ENCODE peak calls at places on chromosome 11, in four cellular contexts. One of them, this sample, is unnamed.

GRCh38 chr11:64299847-64300648 is at the start of gene CATSPERZ:
- DNase-seq in left kidney: peak
- DNase-seq in RKO: no peak
- DNase-seq in T-cell: peak
- DNase-seq in this sample: no peak

GRCh38 chr11:114059984-114060401 is 482 bp downstream of the ZBTB16 start:
- DNase-seq in T-cell: no peak
- DNase-seq in RKO: no peak
- DNase-seq in left kidney: no peak
- DNase-seq in this sample: peak

GRCh38 chr11:13206086-13206640 is 71.4 kb upstream of the BMAL1 start:
- DNase-seq in RKO: no peak
- DNase-seq in T-cell: no peak
- DNase-seq in left kidney: no peak
- DNase-seq in this sample: no peak

GRCh38 chr11:112884012-112884767 is 77.0 kb upstream of the NCAM1 start:
- DNase-seq in left kidney: no peak
- DNase-seq in T-cell: no peak
- DNase-seq in RKO: no peak
- DNase-seq in this sample: no peak

GRCh38 chr11:22426915-22427314 is 88.7 kb downstream of the SLC17A6 start:
- DNase-seq in RKO: no peak
- DNase-seq in left kidney: no peak
- DNase-seq in T-cell: no peak
- DNase-seq in this sample: no peak

GRCh38 chr11:46554205-46555162 is 39.3 kb downstream of the AMBRA1 start:
- DNase-seq in T-cell: no peak
- DNase-seq in left kidney: peak
- DNase-seq in RKO: peak
- DNase-seq in this sample: no peak

GRCh38 chr11:73693877-73694525 is 47.6 kb downstream of the PLEKHB1 start:
- DNase-seq in RKO: no peak
- DNase-seq in left kidney: no peak
- DNase-seq in T-cell: no peak
- DNase-seq in this sample: peak

GRCh38 chr11:34731596-34731995 is 110.7 kb downstream of the EHF start:
- DNase-seq in T-cell: no peak
- DNase-seq in left kidney: no peak
- DNase-seq in RKO: no peak
- DNase-seq in this sample: no peak

GRCh38 chr11:43681543-43681942 is 1.0 kb downstream of the HSD17B12 start:
- DNase-seq in RKO: peak
- DNase-seq in left kidney: peak
- DNase-seq in T-cell: no peak
- DNase-seq in this sample: peak

GRCh38 chr11:126310992-126311310 is 7.1 kb downstream of the DCPS start:
- DNase-seq in RKO: no peak
- DNase-seq in left kidney: no peak
- DNase-seq in T-cell: no peak
- DNase-seq in this sample: no peak

GRCh38 chr11:128308793-128309192 is 278.6 kb downstream of the ETS1 start:
- DNase-seq in RKO: no peak
- DNase-seq in left kidney: no peak
- DNase-seq in T-cell: no peak
- DNase-seq in this sample: no peak

GRCh38 chr11:7353100-7353499 is 101.4 kb downstream of the SYT9 start:
- DNase-seq in RKO: peak
- DNase-seq in left kidney: peak
- DNase-seq in T-cell: peak
- DNase-seq in this sample: peak

GRCh38 chr11:71283960-71284359 is 31.6 kb upstream of the SHANK2 start:
- DNase-seq in T-cell: no peak
- DNase-seq in left kidney: peak
- DNase-seq in RKO: no peak
- DNase-seq in this sample: no peak

GRCh38 chr11:16097543-16097942 is 258.8 kb downstream of the SOX6 start:
- DNase-seq in T-cell: no peak
- DNase-seq in RKO: no peak
- DNase-seq in left kidney: no peak
- DNase-seq in this sample: peak

GRCh38 chr11:68927280-68928107 is 23.8 kb downstream of the IGHMBP2 start:
- DNase-seq in RKO: no peak
- DNase-seq in T-cell: no peak
- DNase-seq in left kidney: no peak
- DNase-seq in this sample: no peak

GRCh38 chr11:72577271-72577681 is 96.9 kb downstream of the PDE2A start:
- DNase-seq in RKO: no peak
- DNase-seq in left kidney: no peak
- DNase-seq in T-cell: no peak
- DNase-seq in this sample: no peak

GRCh38 chr11:134047586-134047999 is 21.3 kb upstream of the JAM3 start:
- DNase-seq in T-cell: no peak
- DNase-seq in left kidney: no peak
- DNase-seq in RKO: no peak
- DNase-seq in this sample: no peak

GRCh38 chr11:122116591-122116990 is 576 bp upstream of the BLID start:
- DNase-seq in T-cell: no peak
- DNase-seq in RKO: no peak
- DNase-seq in left kidney: no peak
- DNase-seq in this sample: no peak

GRCh38 chr11:79708319-79708928 is 267.6 kb upstream of the TENM4 start:
- DNase-seq in RKO: peak
- DNase-seq in T-cell: no peak
- DNase-seq in left kidney: peak
- DNase-seq in this sample: peak

GRCh38 chr11:134504146-134504905 is 92.3 kb upstream of the B3GAT1 start:
- DNase-seq in T-cell: no peak
- DNase-seq in left kidney: no peak
- DNase-seq in RKO: no peak
- DNase-seq in this sample: no peak

GRCh38 chr11:1869427-1870325 is 16.8 kb downstream of the LSP1 start:
- DNase-seq in RKO: no peak
- DNase-seq in left kidney: no peak
- DNase-seq in T-cell: no peak
- DNase-seq in this sample: no peak

GRCh38 chr11:115941481-115941993 is 437.3 kb upstream of the CADM1 start:
- DNase-seq in RKO: peak
- DNase-seq in T-cell: no peak
- DNase-seq in left kidney: no peak
- DNase-seq in this sample: no peak

GRCh38 chr11:111329306-111330204 is 31.2 kb downstream of the POU2AF3 start:
- DNase-seq in T-cell: no peak
- DNase-seq in left kidney: no peak
- DNase-seq in RKO: no peak
- DNase-seq in this sample: peak

GRCh38 chr11:240315-240714 is 3.5 kb downstream of the PSMD13 start:
- DNase-seq in T-cell: no peak
- DNase-seq in RKO: no peak
- DNase-seq in left kidney: no peak
- DNase-seq in this sample: no peak

GRCh38 chr11:16607675-16608644 is 130.5 kb upstream of the C11orf58 start:
- DNase-seq in T-cell: no peak
- DNase-seq in left kidney: peak
- DNase-seq in RKO: no peak
- DNase-seq in this sample: peak

GRCh38 chr11:73838443-73839122 is 38.1 kb downstream of the COA4 start:
- DNase-seq in RKO: no peak
- DNase-seq in T-cell: no peak
- DNase-seq in left kidney: peak
- DNase-seq in this sample: no peak

GRCh38 chr11:106748059-106748458 is 270.2 kb downstream of the GUCY1A2 start:
- DNase-seq in left kidney: no peak
- DNase-seq in RKO: no peak
- DNase-seq in T-cell: no peak
- DNase-seq in this sample: no peak

GRCh38 chr11:2480874-2481220 is 36.0 kb downstream of the KCNQ1 start:
- DNase-seq in left kidney: no peak
- DNase-seq in T-cell: no peak
- DNase-seq in RKO: no peak
- DNase-seq in this sample: no peak

GRCh38 chr11:116852261-116853125 is 15.1 kb upstream of the APOA1 start:
- DNase-seq in RKO: no peak
- DNase-seq in T-cell: no peak
- DNase-seq in left kidney: peak
- DNase-seq in this sample: peak

GRCh38 chr11:131893103-131893502 is 522.7 kb downstream of the NTM start:
- DNase-seq in T-cell: no peak
- DNase-seq in RKO: no peak
- DNase-seq in left kidney: no peak
- DNase-seq in this sample: no peak

GRCh38 chr11:2807801-2808241 is 77.8 kb downstream of the CDKN1C start:
- DNase-seq in T-cell: no peak
- DNase-seq in RKO: no peak
- DNase-seq in left kidney: no peak
- DNase-seq in this sample: peak

GRCh38 chr11:76237914-76238313 is 31.6 kb upstream of the WNT11 start:
- DNase-seq in left kidney: peak
- DNase-seq in T-cell: no peak
- DNase-seq in RKO: peak
- DNase-seq in this sample: peak

GRCh38 chr11:70176940-70177689 is 26.0 kb upstream of the FADD start:
- DNase-seq in RKO: peak
- DNase-seq in T-cell: peak
- DNase-seq in left kidney: peak
- DNase-seq in this sample: peak

GRCh38 chr11:76598426-76598839 is 72.1 kb downstream of the LRRC32 start:
- DNase-seq in left kidney: peak
- DNase-seq in T-cell: no peak
- DNase-seq in RKO: peak
- DNase-seq in this sample: peak

GRCh38 chr11:68839953-68840641 is 1.6 kb downstream of the CPT1A start:
- DNase-seq in RKO: peak
- DNase-seq in left kidney: peak
- DNase-seq in T-cell: no peak
- DNase-seq in this sample: peak

GRCh38 chr11:31499576-31500178 is 9.7 kb downstream of the IMMP1L start:
- DNase-seq in RKO: no peak
- DNase-seq in T-cell: no peak
- DNase-seq in left kidney: peak
- DNase-seq in this sample: peak

GRCh38 chr11:113736323-113736722 is 30.2 kb upstream of the TMPRSS5 start:
- DNase-seq in RKO: no peak
- DNase-seq in T-cell: no peak
- DNase-seq in left kidney: no peak
- DNase-seq in this sample: no peak

GRCh38 chr11:27158763-27159679 is 118.4 kb downstream of the BBOX1 start:
- DNase-seq in T-cell: no peak
- DNase-seq in left kidney: peak
- DNase-seq in RKO: peak
- DNase-seq in this sample: peak